ENCODE peak calls at places on chromosomes 2 and 18, in seven cellular contexts. X, S, N, P, M, K and V are unnamed samples.

GRCh38 chr2:46811379-46812310 is 104.0 kb downstream of the MCFD2 start:
- DNase-seq in X (no peak), S (no peak), N (no peak), P (no peak), M (no peak), K (no peak), V (no peak)

GRCh38 chr2:158688722-158689121 is 106.4 kb upstream of the DAPL1 start:
- DNase-seq in X (no peak), S (no peak), N (peak; percentile 46), P (no peak), M (no peak), K (no peak), V (no peak)

GRCh38 chr18:21300035-21300434 is 58.0 kb downstream of the GREB1L start:
- DNase-seq in X (no peak), S (no peak), N (no peak), P (no peak), M (no peak), K (no peak), V (no peak)

GRCh38 chr18:68456985-68457384 is 257.9 kb downstream of the TMX3 start:
- DNase-seq in X (no peak), S (no peak), N (no peak), P (no peak), M (no peak), K (no peak), V (no peak)

GRCh38 chr2:109230980-109231420 is 102.0 kb downstream of the SH3RF3 start:
- DNase-seq in X (no peak), S (peak; percentile 68), N (no peak), P (no peak), M (no peak), K (no peak), V (no peak)

GRCh38 chr2:144426981-144427479 is 92.9 kb downstream of the ZEB2 start:
- DNase-seq in X (no peak), S (no peak), N (peak; percentile 57), P (no peak), M (no peak), K (no peak), V (no peak)

GRCh38 chr2:68831688-68832087 is 39.5 kb downstream of the BMP10 start:
- DNase-seq in X (no peak), S (no peak), N (peak; percentile 60), P (no peak), M (no peak), K (no peak), V (no peak)

GRCh38 chr2:197909377-197909776 is 105.0 kb downstream of the PLCL1 start:
- DNase-seq in X (peak; percentile 2), S (no peak), N (peak; percentile 74), P (no peak), M (no peak), K (no peak), V (no peak)

GRCh38 chr2:45177870-45178269 is 168.6 kb upstream of the SIX2 start:
- DNase-seq in X (no peak), S (no peak), N (peak; percentile 99), P (no peak), M (no peak), K (peak; percentile 70), V (no peak)

GRCh38 chr2:174553811-174554493 is 43.7 kb downstream of the WIPF1 start:
- DNase-seq in X (no peak), S (no peak), N (no peak), P (no peak), M (no peak), K (no peak), V (no peak)

GRCh38 chr18:44795241-44795640 is 114.6 kb downstream of the SETBP1 start:
- DNase-seq in X (no peak), S (no peak), N (no peak), P (no peak), M (no peak), K (no peak), V (no peak)

GRCh38 chr2:211085056-211085680 is 528.8 kb downstream of the CPS1 start:
- DNase-seq in X (no peak), S (no peak), N (peak; percentile 57), P (no peak), M (no peak), K (no peak), V (no peak)

DNA sequence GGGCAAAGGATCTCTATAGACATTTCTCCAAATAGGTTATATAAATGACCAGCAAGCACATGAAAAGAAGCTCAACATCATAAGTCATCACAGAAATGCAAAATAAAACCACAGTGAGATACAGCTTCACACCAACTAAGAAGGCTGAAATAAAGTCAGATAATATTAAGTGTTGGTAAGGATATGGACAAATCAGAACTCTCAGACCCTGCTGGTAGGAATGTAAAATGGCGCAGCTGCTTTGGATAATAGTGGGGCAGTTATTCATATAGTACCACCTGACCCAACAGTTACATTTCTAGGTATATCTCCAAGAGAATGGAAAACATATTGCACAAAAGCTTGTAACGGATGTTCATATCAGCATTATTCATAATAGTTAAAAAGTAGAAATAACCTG is 14.0 kb downstream of the EPB41L5 start:
- DNase-seq in X (no peak), S (no peak), N (no peak), P (no peak), M (no peak), K (no peak), V (no peak)
- H3K9me3 ChIP-seq in X (no peaks in the 10 kb centered on the region), S (no peaks in the 10 kb centered on the region), N (no peaks in the 10 kb centered on the region), P (peaks cover 5% of the 10 kb centered on the region), M (no peaks in the 10 kb centered on the region), K (peaks cover 6% of the 10 kb centered on the region), V (no peaks in the 10 kb centered on the region)

DNA sequence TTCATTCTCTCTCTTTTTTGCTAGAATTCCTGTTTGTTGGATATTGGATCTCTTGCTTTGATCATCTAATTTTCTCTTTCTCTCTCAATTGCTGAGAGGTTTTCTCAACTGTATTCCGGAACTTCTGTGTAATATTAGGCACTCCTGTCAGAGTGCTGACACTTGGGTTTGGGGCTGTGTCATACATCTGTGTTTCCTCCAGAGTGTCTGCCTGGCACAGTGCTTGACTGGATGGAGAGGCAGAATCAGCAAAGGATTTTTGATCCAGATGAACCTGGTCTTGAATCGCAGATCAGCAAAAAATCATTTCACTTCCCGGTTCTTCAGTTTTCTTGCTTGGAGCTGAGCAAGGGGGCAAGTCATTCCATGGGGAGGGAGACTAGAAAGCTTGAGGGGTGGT is 87.7 kb upstream of the CXCR4 start:
- DNase-seq in X (no peak), S (no peak), N (no peak), P (no peak), M (no peak), K (no peak), V (no peak)
- H3K9me3 ChIP-seq in X (no peaks in the 10 kb centered on the region), S (no peaks in the 10 kb centered on the region), N (no peaks in the 10 kb centered on the region), P (peaks cover 12% of the 10 kb centered on the region), M (no peaks in the 10 kb centered on the region), K (no peaks in the 10 kb centered on the region), V (no peaks in the 10 kb centered on the region)

DNA sequence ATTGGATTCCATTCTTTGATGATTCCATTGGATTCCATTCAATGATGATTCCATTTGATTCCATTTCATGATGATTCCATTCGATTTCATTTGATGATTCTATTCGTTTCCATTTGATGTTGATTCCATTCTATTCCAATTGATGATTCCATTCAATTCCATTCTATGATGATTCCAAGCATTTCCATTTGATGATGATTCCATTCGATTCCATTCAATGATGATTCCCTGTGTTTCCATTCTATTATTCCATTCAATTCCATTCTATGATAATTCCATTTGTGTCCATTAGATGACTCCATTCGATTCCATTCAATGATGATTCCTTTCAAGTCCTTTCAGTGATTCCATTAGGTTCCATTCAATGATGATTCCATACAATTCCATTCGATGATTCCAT is 1090.5 kb downstream of the RPIA start:
- DNase-seq in X (no peak), S (no peak), N (no peak), P (no peak), M (no peak), K (no peak), V (no peak)
- H3K9me3 ChIP-seq in X (no peaks in the 10 kb centered on the region), S (peaks cover 92% of the 10 kb centered on the region), N (peaks cover 66% of the 10 kb centered on the region), P (peaks cover 98% of the 10 kb centered on the region), M (peaks cover 77% of the 10 kb centered on the region), K (peaks cover 60% of the 10 kb centered on the region), V (peaks cover 11% of the 10 kb centered on the region)

GRCh38 chr2:161358838-161359237 is 50.6 kb downstream of the PSMD14 start:
- DNase-seq in X (no peak), S (no peak), N (peak; percentile 27), P (no peak), M (no peak), K (no peak), V (no peak)
- H3K9me3 ChIP-seq in X (no peaks in the 10 kb centered on the region), S (peaks cover 22% of the 10 kb centered on the region), N (peaks cover 4% of the 10 kb centered on the region), P (peaks cover 36% of the 10 kb centered on the region), M (peaks cover 21% of the 10 kb centered on the region), K (peaks cover 15% of the 10 kb centered on the region), V (no peaks in the 10 kb centered on the region)

GRCh38 chr18:13585379-13586153 is 140.8 kb downstream of the FAM210A start:
- DNase-seq in X (no peak), S (no peak), N (no peak), P (no peak), M (no peak), K (no peak), V (no peak)

GRCh38 chr18:13582283-13582682 is 144.1 kb downstream of the FAM210A start:
- DNase-seq in X (no peak), S (no peak), N (no peak), P (no peak), M (no peak), K (no peak), V (no peak)

GRCh38 chr18:13584826-13585225 is 141.5 kb downstream of the FAM210A start:
- DNase-seq in X (no peak), S (peak; percentile 62), N (peak; percentile 3), P (no peak), M (no peak), K (no peak), V (no peak)

GRCh38 chr18:13581496-13581895 is 144.9 kb downstream of the FAM210A start:
- DNase-seq in X (no peak), S (no peak), N (no peak), P (no peak), M (no peak), K (no peak), V (no peak)

GRCh38 chr18:13583567-13584245 is 142.7 kb downstream of the FAM210A start:
- DNase-seq in X (no peak), S (no peak), N (no peak), P (no peak), M (no peak), K (no peak), V (no peak)
- H3K9me3 ChIP-seq in X (no peaks in the 10 kb centered on the region), S (no peaks in the 10 kb centered on the region), N (no peaks in the 10 kb centered on the region), P (no peaks in the 10 kb centered on the region), M (no peaks in the 10 kb centered on the region), K (no peaks in the 10 kb centered on the region), V (no peaks in the 10 kb centered on the region)